ENCODE peak calls at places on chromosomes 3 and 15, in seven cellular contexts. R, H, B, T, L, K and G are unnamed samples.

GRCh38 chr3:89368846-89369245 is 261.4 kb downstream of the EPHA3 start:
- DNase-seq in R (no peak), H (no peak), B (no peak), T (no peak), L (no peak), K (no peak), G (no peak)

GRCh38 chr3:145251311-145251710 is 909.7 kb downstream of the PLOD2 start:
- DNase-seq in R (no peak), H (no peak), B (no peak), T (no peak), L (no peak), K (no peak), G (no peak)

GRCh38 chr15:76057332-76058000 is 2.3 kb upstream of the TMEM266 start:
- DNase-seq in R (no peak), H (no peak), B (peak; percentile 55), T (no peak), L (no peak), K (peak; percentile 59), G (peak; percentile 28)

GRCh38 chr3:14235003-14235876 is 56.6 kb downstream of the LSM3 start:
- DNase-seq in R (no peak), H (no peak), B (peak; percentile 87), T (no peak), L (no peak), K (peak; percentile 72), G (peak; percentile 44)

GRCh38 chr3:185250247-185250646 is 3.6 kb downstream of the EHHADH start:
- DNase-seq in R (no peak), H (no peak), B (no peak), T (no peak), L (no peak), K (no peak), G (no peak)

GRCh38 chr15:34853001-34853758 is 57.8 kb upstream of the ACTC1 start:
- DNase-seq in R (no peak), H (no peak), B (no peak), T (no peak), L (no peak), K (no peak), G (no peak)

GRCh38 chr3:71384393-71384792 is 199.1 kb downstream of the FOXP1 start:
- DNase-seq in R (no peak), H (no peak), B (no peak), T (no peak), L (no peak), K (no peak), G (no peak)

GRCh38 chr3:193857996-193858395 is 265.0 kb downstream of the OPA1 start:
- DNase-seq in R (no peak), H (no peak), B (no peak), T (peak; percentile 71), L (no peak), K (peak; percentile 40), G (no peak)

GRCh38 chr3:32405155-32405554 is 13.5 kb downstream of the CMTM7 start:
- DNase-seq in R (no peak), H (no peak), B (no peak), T (no peak), L (no peak), K (no peak), G (no peak)

GRCh38 chr3:16885948-16886683 is 1.4 kb downstream of the PLCL2 start:
- DNase-seq in R (peak; percentile 77), H (no peak), B (no peak), T (no peak), L (no peak), K (no peak), G (no peak)

GRCh38 chr3:126293370-126294082 is 63.7 kb downstream of the KLF15 start:
- DNase-seq in R (no peak), H (peak; percentile 70), B (no peak), T (peak; percentile 60), L (no peak), K (no peak), G (no peak)

GRCh38 chr3:139937674-139938279 is 2.8 kb downstream of the CLSTN2 start:
- DNase-seq in R (no peak), H (peak; percentile 29), B (peak; percentile 47), T (no peak), L (peak; percentile 73), K (peak; percentile 29), G (peak; percentile 36)

GRCh38 chr3:156834962-156835535 is 8.9 kb downstream of the LEKR1 start:
- DNase-seq in R (no peak), H (no peak), B (no peak), T (no peak), L (no peak), K (no peak), G (no peak)

GRCh38 chr3:9387322-9387655 is 10.1 kb upstream of the SETD5 start:
- DNase-seq in R (no peak), H (no peak), B (no peak), T (no peak), L (no peak), K (no peak), G (no peak)

GRCh38 chr3:9386060-9386459 is 11.4 kb upstream of the SETD5 start:
- DNase-seq in R (no peak), H (no peak), B (no peak), T (no peak), L (no peak), K (no peak), G (no peak)

GRCh38 chr3:9386501-9387321 is 10.7 kb upstream of the SETD5 start:
- DNase-seq in R (no peak), H (no peak), B (no peak), T (no peak), L (no peak), K (no peak), G (no peak)

GRCh38 chr3:9388562-9389272 is 8.7 kb upstream of the SETD5 start:
- DNase-seq in R (no peak), H (no peak), B (no peak), T (no peak), L (no peak), K (no peak), G (no peak)

GRCh38 chr3:9388142-9388541 is 9.3 kb upstream of the SETD5 start:
- DNase-seq in R (no peak), H (no peak), B (no peak), T (no peak), L (no peak), K (no peak), G (no peak)
- TF ChIP-seq POLR2A in R (no peak), H (no peak), B (no peak), T (no peak), L (no peak), K (peak; percentile 46), G (no peak)

GRCh38 chr3:189772584-189772983 is 141.4 kb downstream of the TP63 start:
- DNase-seq in R (no peak), H (no peak), B (no peak), T (no peak), L (no peak), K (no peak), G (no peak)

GRCh38 chr3:189773056-189773455 is 141.9 kb downstream of the TP63 start:
- DNase-seq in R (no peak), H (no peak), B (no peak), T (no peak), L (no peak), K (no peak), G (no peak)

GRCh38 chr3:189779166-189779565 is 148.0 kb downstream of the TP63 start:
- DNase-seq in R (no peak), H (no peak), B (no peak), T (no peak), L (no peak), K (no peak), G (no peak)

GRCh38 chr3:189778340-189778950 is 147.3 kb downstream of the TP63 start:
- DNase-seq in R (no peak), H (no peak), B (no peak), T (no peak), L (no peak), K (no peak), G (no peak)

GRCh38 chr3:189776163-189776824 is 145.1 kb downstream of the TP63 start:
- DNase-seq in R (no peak), H (no peak), B (no peak), T (no peak), L (no peak), K (peak; percentile 7), G (no peak)
- H3K27me3 ChIP-seq in R (no peaks in the 10 kb centered on the region), H (no peaks in the 10 kb centered on the region), B (no peaks in the 10 kb centered on the region), T (no peaks in the 10 kb centered on the region), L (no peaks in the 10 kb centered on the region), K (no peaks in the 10 kb centered on the region), G (no peaks in the 10 kb centered on the region)

GRCh38 chr3:66413151-66413751 is 87.6 kb downstream of the LRIG1 start:
- DNase-seq in R (no peak), H (no peak), B (peak; percentile 33), T (no peak), L (peak; percentile 9), K (no peak), G (peak; percentile 17)
- TF ChIP-seq CTCF in R (no peak), H (no peak), B (no peak), T (no peak), L (no peak), K (no peak), G (no peak)

GRCh38 chr3:64684715-64685261 is 3.0 kb downstream of the ADAMTS9 start:
- DNase-seq in R (no peak), H (peak; percentile 56), B (peak; percentile 49), T (peak; percentile 93), L (peak; percentile 79), K (no peak), G (no peak)
- TF ChIP-seq POLR2A in R (no peak), H (no peak), B (no peak), T (peak; percentile 34), L (peak; percentile 75), K (no peak), G (peak; percentile 35)

GRCh38 chr3:128502712-128503111 is 9.7 kb upstream of the GATA2 start:
- DNase-seq in R (peak; percentile 52), H (no peak), B (no peak), T (no peak), L (no peak), K (no peak), G (no peak)
- H3K27me3 ChIP-seq in R (no peaks in the 10 kb centered on the region), H (peaks cover 11% of the 10 kb centered on the region), B (peaks cover 11% of the 10 kb centered on the region), T (peaks cover 59% of the 10 kb centered on the region), L (no peaks in the 10 kb centered on the region), K (no peaks in the 10 kb centered on the region), G (peaks cover 7% of the 10 kb centered on the region)